ENCODE peak calls at places on chromosome 20, in four cellular contexts. One of them, this sample, is unnamed.

GRCh38 chr20:36720510-36720909 is 25.4 kb downstream of the NDRG3 start:
- DNase-seq in T follicular helper cell: no peak
- DNase-seq in progenitor cell of endocrine pancreas: no peak
- DNase-seq in suprapubic skin: no peak
- DNase-seq in this sample: no peak

GRCh38 chr20:258963-259362 is 1.4 kb downstream of the DEFB132 start:
- DNase-seq in suprapubic skin: no peak
- DNase-seq in progenitor cell of endocrine pancreas: no peak
- DNase-seq in T follicular helper cell: no peak
- DNase-seq in this sample: no peak

GRCh38 chr20:50257860-50258259 is 67.2 kb downstream of the CEBPB start:
- DNase-seq in suprapubic skin: no peak
- DNase-seq in progenitor cell of endocrine pancreas: no peak
- DNase-seq in T follicular helper cell: no peak
- DNase-seq in this sample: no peak

GRCh38 chr20:47717421-47717820 is 67.9 kb downstream of the SULF2 start:
- DNase-seq in suprapubic skin: no peak
- DNase-seq in T follicular helper cell: no peak
- DNase-seq in progenitor cell of endocrine pancreas: no peak
- DNase-seq in this sample: no peak

GRCh38 chr20:7375905-7376304 is 564.4 kb downstream of the HAO1 start:
- DNase-seq in T follicular helper cell: no peak
- DNase-seq in progenitor cell of endocrine pancreas: no peak
- DNase-seq in suprapubic skin: no peak
- DNase-seq in this sample: no peak

GRCh38 chr20:18272451-18272850 is 15.9 kb upstream of the ZNF133 start:
- DNase-seq in suprapubic skin: no peak
- DNase-seq in progenitor cell of endocrine pancreas: no peak
- DNase-seq in T follicular helper cell: no peak
- DNase-seq in this sample: no peak

GRCh38 chr20:63204362-63204761 is 11.6 kb downstream of the YTHDF1 start:
- DNase-seq in T follicular helper cell: no peak
- DNase-seq in progenitor cell of endocrine pancreas: no peak
- DNase-seq in suprapubic skin: no peak
- DNase-seq in this sample: no peak

GRCh38 chr20:24673678-24674570 is 204.5 kb downstream of the SYNDIG1 start:
- DNase-seq in progenitor cell of endocrine pancreas: no peak
- DNase-seq in T follicular helper cell: no peak
- DNase-seq in suprapubic skin: peak
- DNase-seq in this sample: no peak

GRCh38 chr20:64011366-64011779 is 24.6 kb upstream of the C20orf204 start:
- DNase-seq in progenitor cell of endocrine pancreas: no peak
- DNase-seq in T follicular helper cell: peak
- DNase-seq in suprapubic skin: no peak
- DNase-seq in this sample: no peak

GRCh38 chr20:63025534-63026331 is 19.0 kb upstream of the BHLHE23 start:
- DNase-seq in suprapubic skin: no peak
- DNase-seq in progenitor cell of endocrine pancreas: no peak
- DNase-seq in T follicular helper cell: no peak
- DNase-seq in this sample: no peak

GRCh38 chr20:1688886-1689538 is 31.4 kb upstream of the SIRPG start:
- DNase-seq in progenitor cell of endocrine pancreas: no peak
- DNase-seq in T follicular helper cell: no peak
- DNase-seq in suprapubic skin: no peak
- DNase-seq in this sample: no peak

GRCh38 chr20:2006452-2007381 is 12.9 kb upstream of the PDYN start:
- DNase-seq in T follicular helper cell: no peak
- DNase-seq in suprapubic skin: no peak
- DNase-seq in progenitor cell of endocrine pancreas: no peak
- DNase-seq in this sample: no peak

GRCh38 chr20:64104667-64105451 is 2.5 kb downstream of the NPBWR2 start:
- DNase-seq in T follicular helper cell: no peak
- DNase-seq in suprapubic skin: peak
- DNase-seq in progenitor cell of endocrine pancreas: no peak
- DNase-seq in this sample: no peak